ENCODE peak calls at places on chromosome 11, in five cellular contexts. One of them, this sample, is unnamed. For H3K4me1, the result is how much of the 10 kb centered on the place peaks cover.

GRCh38 chr11:129930306-129930705 is 34.9 kb upstream of the NFRKB start:
- DNase-seq in DND-41: no peak
- DNase-seq in right atrium auricular region: no peak
- DNase-seq in pancreas: no peak
- DNase-seq in testis: no peak
- DNase-seq in this sample: no peak

GRCh38 chr11:124769804-124770774 is 8.0 kb upstream of the ESAM start:
- DNase-seq in DND-41: no peak
- DNase-seq in right atrium auricular region: no peak
- DNase-seq in pancreas: no peak
- DNase-seq in testis: no peak
- DNase-seq in this sample: no peak

GRCh38 chr11:59706518-59707285 is 6.9 kb downstream of the OR10V1 start:
- DNase-seq in DND-41: peak
- DNase-seq in right atrium auricular region: no peak
- DNase-seq in pancreas: no peak
- DNase-seq in testis: no peak
- DNase-seq in this sample: peak

GRCh38 chr11:78414321-78415051 is 3.1 kb downstream of the GAB2 start:
- DNase-seq in DND-41: no peak
- DNase-seq in right atrium auricular region: no peak
- DNase-seq in pancreas: no peak
- DNase-seq in testis: no peak
- DNase-seq in this sample: no peak

GRCh38 chr11:121059605-121060004 is 35.7 kb downstream of the TBCEL start:
- DNase-seq in DND-41: no peak
- DNase-seq in right atrium auricular region: no peak
- DNase-seq in pancreas: no peak
- DNase-seq in testis: no peak
- DNase-seq in this sample: no peak

GRCh38 chr11:125728969-125729368 is 17.1 kb upstream of the PATE1 start:
- DNase-seq in DND-41: no peak
- DNase-seq in right atrium auricular region: no peak
- DNase-seq in pancreas: no peak
- DNase-seq in testis: no peak
- DNase-seq in this sample: no peak

GRCh38 chr11:112477152-112477928 is 216.7 kb upstream of the PLET1 start:
- DNase-seq in DND-41: no peak
- DNase-seq in right atrium auricular region: no peak
- DNase-seq in pancreas: no peak
- DNase-seq in testis: no peak
- DNase-seq in this sample: no peak

GRCh38 chr11:134666273-134667174 is 254.5 kb upstream of the B3GAT1 start:
- DNase-seq in DND-41: peak
- DNase-seq in right atrium auricular region: peak
- DNase-seq in pancreas: no peak
- DNase-seq in testis: no peak
- DNase-seq in this sample: peak

GRCh38 chr11:87560352-87560751 is 522.6 kb downstream of the TMEM135 start:
- DNase-seq in DND-41: no peak
- DNase-seq in right atrium auricular region: no peak
- DNase-seq in pancreas: no peak
- DNase-seq in testis: no peak
- DNase-seq in this sample: no peak

GRCh38 chr11:33630936-33631748 is 69.5 kb downstream of the C11orf91 start:
- DNase-seq in DND-41: no peak
- DNase-seq in right atrium auricular region: no peak
- DNase-seq in pancreas: no peak
- DNase-seq in testis: no peak
- DNase-seq in this sample: no peak

GRCh38 chr11:97234016-97234415 is 844.2 kb downstream of the JRKL start:
- DNase-seq in DND-41: no peak
- DNase-seq in right atrium auricular region: no peak
- DNase-seq in pancreas: no peak
- DNase-seq in testis: no peak
- DNase-seq in this sample: no peak

GRCh38 chr11:30333405-30333804 is 10.5 kb downstream of the ARL14EP start:
- DNase-seq in DND-41: no peak
- DNase-seq in right atrium auricular region: no peak
- DNase-seq in pancreas: no peak
- DNase-seq in testis: no peak
- DNase-seq in this sample: no peak

GRCh38 chr11:109552376-109552775 is 130.4 kb downstream of the C11orf87 start:
- DNase-seq in DND-41: no peak
- DNase-seq in right atrium auricular region: no peak
- DNase-seq in pancreas: no peak
- DNase-seq in testis: no peak
- DNase-seq in this sample: no peak

GRCh38 chr11:57320719-57321387 is 3.9 kb downstream of the TNKS1BP1 start:
- DNase-seq in DND-41: no peak
- DNase-seq in right atrium auricular region: no peak
- DNase-seq in pancreas: peak
- DNase-seq in testis: no peak
- DNase-seq in this sample: peak
- H3K4me1 ChIP-seq in DND-41: under half
- H3K4me1 ChIP-seq in right atrium auricular region: half or more
- H3K4me1 ChIP-seq in pancreas: half or more
- H3K4me1 ChIP-seq in testis: half or more
- H3K4me1 ChIP-seq in this sample: half or more

DNA sequence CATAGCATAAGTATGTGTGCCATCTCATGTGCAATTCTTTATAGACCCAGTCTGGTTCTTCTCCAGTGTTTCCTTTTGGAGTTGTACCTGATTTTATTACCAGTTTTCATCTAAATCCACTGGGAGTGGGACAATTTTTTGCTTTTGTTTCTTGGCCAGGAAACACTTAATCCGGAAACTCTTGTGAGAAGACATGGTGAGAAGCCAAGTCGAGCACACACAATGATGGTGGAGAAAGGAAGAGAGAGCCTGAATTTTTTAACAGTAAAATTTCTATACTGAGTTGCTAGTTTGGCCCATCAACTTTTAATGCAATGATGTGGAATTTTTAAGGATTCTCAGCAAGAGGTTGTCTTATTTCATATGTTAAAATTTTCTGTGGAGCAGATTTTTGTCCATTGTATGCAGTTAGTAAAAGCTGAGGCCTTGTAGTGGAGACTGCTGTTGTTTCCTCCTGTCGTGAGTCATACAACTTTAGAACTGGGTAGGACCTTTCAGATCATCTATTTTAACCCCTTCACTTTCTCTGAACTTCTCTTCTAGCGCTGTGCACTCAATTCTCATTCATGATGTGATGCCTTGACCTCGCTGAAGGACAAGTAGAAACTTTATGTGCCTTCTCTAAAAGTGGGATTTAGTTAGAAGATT is 17.1 kb downstream of the FAR1 start:
- DNase-seq in DND-41: no peak
- DNase-seq in right atrium auricular region: no peak
- DNase-seq in pancreas: no peak
- DNase-seq in testis: no peak
- DNase-seq in this sample: no peak
- H3K4me1 ChIP-seq in DND-41: under half
- H3K4me1 ChIP-seq in right atrium auricular region: under half
- H3K4me1 ChIP-seq in pancreas: under half
- H3K4me1 ChIP-seq in testis: under half
- H3K4me1 ChIP-seq in this sample: half or more

DNA sequence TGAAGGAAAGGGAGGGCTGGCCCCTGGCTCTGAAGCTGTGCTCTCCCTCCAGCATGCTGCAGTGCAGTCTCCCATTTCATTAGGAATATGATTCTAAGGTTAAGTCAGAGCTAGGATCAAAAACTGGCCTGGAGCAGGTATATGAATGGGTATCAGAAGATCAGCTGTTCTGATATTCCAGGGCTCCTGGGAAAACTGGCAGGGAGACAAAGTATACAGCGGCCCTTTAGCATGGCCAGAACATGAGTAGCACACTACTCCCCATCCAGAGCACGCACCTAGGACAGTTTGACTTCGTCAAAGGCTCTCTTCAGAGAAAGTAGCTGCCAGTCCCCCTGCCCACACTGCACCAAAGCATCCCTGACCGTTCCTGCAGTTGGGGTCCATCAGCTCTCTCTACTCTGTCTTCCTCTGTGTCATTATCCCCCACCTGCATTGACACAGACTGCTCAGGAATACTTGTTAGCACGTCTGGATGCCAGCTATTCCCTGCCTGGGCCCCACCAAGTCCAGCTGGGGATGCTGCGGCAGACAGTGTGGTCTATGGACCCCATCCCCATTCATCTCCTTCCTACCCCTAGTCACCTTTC is 4.0 kb upstream of the FCHSD2 start:
- DNase-seq in DND-41: no peak
- DNase-seq in right atrium auricular region: no peak
- DNase-seq in pancreas: peak
- DNase-seq in testis: no peak
- DNase-seq in this sample: peak
- H3K4me1 ChIP-seq in DND-41: under half
- H3K4me1 ChIP-seq in right atrium auricular region: half or more
- H3K4me1 ChIP-seq in pancreas: under half
- H3K4me1 ChIP-seq in testis: under half
- H3K4me1 ChIP-seq in this sample: under half

GRCh38 chr11:118152552-118153471 is at the start of gene SCN4B:
- DNase-seq in DND-41: peak
- DNase-seq in right atrium auricular region: no peak
- DNase-seq in pancreas: peak
- DNase-seq in testis: peak
- DNase-seq in this sample: peak

GRCh38 chr11:118153516-118153915 is 893 bp upstream of the SCN4B start:
- DNase-seq in DND-41: no peak
- DNase-seq in right atrium auricular region: no peak
- DNase-seq in pancreas: no peak
- DNase-seq in testis: no peak
- DNase-seq in this sample: no peak

GRCh38 chr11:118152020-118152551 is 537 bp downstream of the SCN4B start:
- DNase-seq in DND-41: no peak
- DNase-seq in right atrium auricular region: no peak
- DNase-seq in pancreas: no peak
- DNase-seq in testis: no peak
- DNase-seq in this sample: no peak

GRCh38 chr11:118155781-118156530 is 3.3 kb upstream of the SCN4B start:
- DNase-seq in DND-41: no peak
- DNase-seq in right atrium auricular region: no peak
- DNase-seq in pancreas: no peak
- DNase-seq in testis: no peak
- DNase-seq in this sample: no peak

DNA sequence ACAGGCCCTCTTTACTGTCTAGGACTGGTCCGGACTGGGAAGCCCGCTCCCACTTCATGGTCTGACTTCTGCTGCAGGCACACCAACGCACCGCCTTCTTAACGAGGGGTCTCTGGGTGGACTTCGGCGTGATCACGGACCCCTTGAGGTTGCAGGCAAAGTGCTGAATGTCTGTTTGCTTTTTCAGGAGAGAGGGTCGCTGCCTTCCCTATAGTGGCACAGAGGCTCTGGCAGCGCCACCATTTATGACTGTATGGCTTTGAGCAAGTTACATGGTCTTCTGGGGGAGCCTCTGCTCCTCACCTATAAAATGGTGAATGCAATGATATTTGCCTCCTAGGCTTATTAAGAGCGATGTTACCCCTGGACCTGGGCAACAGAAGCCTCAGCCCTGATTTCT is 1.4 kb upstream of the SCN4B start:
- DNase-seq in DND-41: no peak
- DNase-seq in right atrium auricular region: no peak
- DNase-seq in pancreas: no peak
- DNase-seq in testis: no peak
- DNase-seq in this sample: no peak
- H3K4me1 ChIP-seq in DND-41: under half
- H3K4me1 ChIP-seq in right atrium auricular region: under half
- H3K4me1 ChIP-seq in pancreas: under half
- H3K4me1 ChIP-seq in testis: under half
- H3K4me1 ChIP-seq in this sample: under half

GRCh38 chr11:63764712-63765631 is 3.6 kb downstream of the ZFTA start:
- DNase-seq in DND-41: no peak
- DNase-seq in right atrium auricular region: no peak
- DNase-seq in pancreas: peak
- DNase-seq in testis: peak
- DNase-seq in this sample: no peak
- H3K4me1 ChIP-seq in DND-41: under half
- H3K4me1 ChIP-seq in right atrium auricular region: half or more
- H3K4me1 ChIP-seq in pancreas: under half
- H3K4me1 ChIP-seq in testis: under half
- H3K4me1 ChIP-seq in this sample: half or more

GRCh38 chr11:111413849-111414248 is 34.8 kb upstream of the POU2AF1 start:
- DNase-seq in DND-41: no peak
- DNase-seq in right atrium auricular region: no peak
- DNase-seq in pancreas: no peak
- DNase-seq in testis: no peak
- DNase-seq in this sample: no peak

GRCh38 chr11:111414267-111414931 is 35.3 kb upstream of the POU2AF1 start:
- DNase-seq in DND-41: peak
- DNase-seq in right atrium auricular region: no peak
- DNase-seq in pancreas: no peak
- DNase-seq in testis: no peak
- DNase-seq in this sample: no peak

GRCh38 chr11:111411456-111411855 is 32.4 kb upstream of the POU2AF1 start:
- DNase-seq in DND-41: no peak
- DNase-seq in right atrium auricular region: no peak
- DNase-seq in pancreas: no peak
- DNase-seq in testis: no peak
- DNase-seq in this sample: no peak

GRCh38 chr11:111410951-111411350 is 31.9 kb upstream of the POU2AF1 start:
- DNase-seq in DND-41: no peak
- DNase-seq in right atrium auricular region: no peak
- DNase-seq in pancreas: no peak
- DNase-seq in testis: no peak
- DNase-seq in this sample: no peak

DNA sequence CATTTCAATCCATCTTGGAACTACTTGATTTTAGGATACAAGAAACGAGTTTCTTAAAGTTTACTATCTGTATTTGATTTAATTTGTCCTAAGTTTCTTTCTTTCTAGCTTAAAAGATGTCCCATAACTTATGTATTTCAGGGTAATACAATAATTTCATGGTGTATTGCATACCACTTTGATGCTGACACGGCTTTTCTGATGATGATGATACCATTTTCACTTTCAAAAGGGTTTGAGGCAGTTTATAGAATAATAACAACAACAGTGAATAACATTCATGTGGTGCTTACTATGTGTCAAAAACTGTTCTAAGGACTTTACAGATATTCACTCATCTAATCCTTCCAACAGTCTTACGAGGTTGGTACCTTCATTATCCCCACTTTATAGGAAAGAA is 33.2 kb upstream of the POU2AF1 start:
- DNase-seq in DND-41: no peak
- DNase-seq in right atrium auricular region: no peak
- DNase-seq in pancreas: no peak
- DNase-seq in testis: no peak
- DNase-seq in this sample: no peak
- H3K4me1 ChIP-seq in DND-41: under half
- H3K4me1 ChIP-seq in right atrium auricular region: under half
- H3K4me1 ChIP-seq in pancreas: under half
- H3K4me1 ChIP-seq in testis: under half
- H3K4me1 ChIP-seq in this sample: under half

GRCh38 chr11:1516273-1517067 is 29.9 kb upstream of the MOB2 start:
- DNase-seq in DND-41: no peak
- DNase-seq in right atrium auricular region: no peak
- DNase-seq in pancreas: no peak
- DNase-seq in testis: no peak
- DNase-seq in this sample: no peak
- H3K4me1 ChIP-seq in DND-41: under half
- H3K4me1 ChIP-seq in right atrium auricular region: half or more
- H3K4me1 ChIP-seq in pancreas: under half
- H3K4me1 ChIP-seq in testis: under half
- H3K4me1 ChIP-seq in this sample: half or more